ENCODE peak calls at places on chromosomes 2 and 18, in four cellular contexts. F is uterus, T is fibroblast of villous mesenchyme, J is GM23338. A is an unnamed sample.

GRCh38 chr2:38106420-38107182 is 30.6 kb upstream of the CYP1B1 start:
- DNase-seq in F (no peak), T (peak), J (peak), A (peak)

GRCh38 chr2:121044412-121044811 is 240.6 kb downstream of the TFCP2L1 start:
- DNase-seq in J (peak), T (no peak), F (no peak), A (no peak)

GRCh38 chr2:8502316-8502715 is 179.5 kb upstream of the ID2 start:
- DNase-seq in T (no peak), J (no peak), F (no peak), A (no peak)

GRCh38 chr2:159758239-159758638 is 39.8 kb downstream of the CD302 start:
- DNase-seq in F (no peak), T (peak), J (no peak), A (no peak)

GRCh38 chr2:213021971-213022899 is 129.2 kb downstream of the IKZF2 start:
- DNase-seq in J (no peak), F (no peak), T (peak), A (peak)

GRCh38 chr18:51461956-51462355 is 264.5 kb upstream of the MEX3C start:
- DNase-seq in T (peak), F (no peak), J (no peak), A (peak)

GRCh38 chr2:215002500-215002899 is 135.9 kb downstream of the ABCA12 start:
- DNase-seq in T (peak), J (peak), F (no peak), A (peak)

GRCh38 chr2:200308421-200309295 is 2.2 kb downstream of the SPATS2L start:
- DNase-seq in T (peak), J (peak), F (no peak), A (peak)

GRCh38 chr2:60867848-60868247 is 13.5 kb upstream of the REL start:
- DNase-seq in F (no peak), T (no peak), J (no peak), A (no peak)

GRCh38 chr2:36373149-36373880 is 17.7 kb downstream of the CRIM1 start:
- DNase-seq in T (peak), F (no peak), J (no peak), A (peak)

GRCh38 chr2:39094717-39095363 is 26.0 kb downstream of the SOS1 start:
- DNase-seq in F (no peak), J (no peak), T (peak), A (peak)

GRCh38 chr2:69616755-69617154 is 26.8 kb downstream of the AAK1 start:
- DNase-seq in J (no peak), F (no peak), T (no peak), A (no peak)

GRCh38 chr18:67290421-67290820 is 226.1 kb downstream of the DSEL start:
- DNase-seq in F (no peak), J (no peak), T (no peak), A (no peak)

GRCh38 chr2:238791345-238791744 is 56.5 kb upstream of the TWIST2 start:
- DNase-seq in J (no peak), F (no peak), T (peak), A (no peak)

GRCh38 chr2:37324786-37325624 is at the start of gene PRKD3:
- DNase-seq in J (peak), F (peak), T (peak), A (peak)

GRCh38 chr18:13836559-13836958 is 12.6 kb downstream of the MC5R start:
- DNase-seq in T (no peak), J (no peak), F (no peak), A (no peak)

GRCh38 chr2:225399509-225399908 is at the start of gene NYAP2:
- DNase-seq in F (no peak), J (no peak), T (no peak), A (no peak)

GRCh38 chr2:70385966-70386595 is 84.2 kb upstream of the FAM136A start:
- DNase-seq in F (no peak), J (peak), T (no peak), A (no peak)

GRCh38 chr2:173898178-173898668 is 67.0 kb downstream of the SP3 start:
- DNase-seq in J (no peak), T (peak), F (no peak), A (no peak)

GRCh38 chr2:219207884-219208740 is 1.5 kb downstream of the ZFAND2B start:
- DNase-seq in F (no peak), T (peak), J (no peak), A (peak)

GRCh38 chr2:126655500-126656310 is at the start of gene GYPC:
- DNase-seq in F (peak), T (peak), J (peak), A (peak)

GRCh38 chr18:26021061-26021754 is 69.2 kb downstream of the SS18 start:
- DNase-seq in F (no peak), T (no peak), J (no peak), A (no peak)

GRCh38 chr2:219844756-219845155 is 217.3 kb downstream of the SLC4A3 start:
- DNase-seq in F (no peak), T (no peak), J (no peak), A (no peak)

GRCh38 chr2:173754837-173755236 is 210.3 kb downstream of the SP3 start:
- DNase-seq in J (no peak), T (no peak), F (no peak), A (no peak)

GRCh38 chr2:148503511-148503910 is 141.0 kb upstream of the EPC2 start:
- DNase-seq in F (no peak), T (no peak), J (no peak), A (no peak)

GRCh38 chr18:31610841-31611240 is 19.2 kb downstream of the TTR start:
- DNase-seq in T (peak), F (no peak), J (peak), A (peak)

GRCh38 chr18:61129001-61129400 is 204.2 kb upstream of the CDH20 start:
- DNase-seq in J (no peak), F (no peak), T (no peak), A (no peak)

GRCh38 chr2:53104263-53104662 is 663.3 kb upstream of the CHAC2 start:
- DNase-seq in J (peak), F (no peak), T (peak), A (peak)

GRCh38 chr2:18440141-18440605 is 120.3 kb downstream of the RDH14 start:
- DNase-seq in F (peak), J (no peak), T (peak), A (peak)

GRCh38 chr2:236573066-236573929 is 3.7 kb downstream of the ACKR3 start:
- DNase-seq in T (no peak), J (no peak), F (no peak), A (no peak)

GRCh38 chr2:236575501-236575900 is 5.9 kb downstream of the ACKR3 start:
- DNase-seq in F (no peak), J (no peak), T (no peak), A (no peak)

GRCh38 chr2:236576053-236576452 is 6.4 kb downstream of the ACKR3 start:
- DNase-seq in F (no peak), J (peak), T (peak), A (no peak)

GRCh38 chr2:236574000-236574399 is 4.4 kb downstream of the ACKR3 start:
- DNase-seq in J (no peak), F (no peak), T (no peak), A (no peak)

DNA sequence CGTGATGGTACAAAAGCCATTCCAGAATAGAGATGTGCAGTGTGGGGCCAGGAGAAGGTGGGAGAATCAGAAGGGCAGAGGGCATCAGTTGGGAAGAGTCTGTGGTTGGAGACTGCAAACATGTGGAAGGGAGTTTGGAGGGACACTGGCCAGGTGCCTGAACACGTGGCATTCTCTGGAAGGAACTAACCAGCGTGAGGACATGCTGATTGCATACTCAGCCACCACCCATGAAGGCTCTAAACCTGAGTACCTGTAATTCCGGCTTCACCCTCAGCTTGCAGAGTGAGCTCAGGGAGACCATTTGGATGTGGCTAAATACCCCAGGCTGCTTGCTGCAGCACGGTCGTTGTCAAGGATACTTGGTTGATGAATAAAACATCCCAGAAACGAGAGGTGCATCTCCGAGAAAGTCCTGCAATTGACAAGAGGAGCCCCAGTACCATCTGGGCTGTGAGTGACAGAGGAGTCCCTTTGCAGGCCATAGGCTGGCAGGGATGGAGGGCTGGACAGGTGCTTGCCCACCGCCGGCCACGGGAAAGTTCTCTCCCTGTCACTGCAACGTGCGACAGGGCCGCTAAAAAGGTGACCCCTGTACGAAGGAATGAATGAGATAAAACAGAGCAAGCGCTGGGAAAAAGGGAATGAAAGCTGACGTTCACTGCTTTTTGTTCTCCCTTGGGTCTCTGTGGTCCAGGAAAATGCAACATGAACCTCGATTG is 5.0 kb downstream of the ACKR3 start:
- DNase-seq in F (no peak), T (no peak), J (no peak), A (no peak)
- H3K4me3 ChIP-seq in F (no peak), T (no peak), J (no peak), A (no peak)

DNA sequence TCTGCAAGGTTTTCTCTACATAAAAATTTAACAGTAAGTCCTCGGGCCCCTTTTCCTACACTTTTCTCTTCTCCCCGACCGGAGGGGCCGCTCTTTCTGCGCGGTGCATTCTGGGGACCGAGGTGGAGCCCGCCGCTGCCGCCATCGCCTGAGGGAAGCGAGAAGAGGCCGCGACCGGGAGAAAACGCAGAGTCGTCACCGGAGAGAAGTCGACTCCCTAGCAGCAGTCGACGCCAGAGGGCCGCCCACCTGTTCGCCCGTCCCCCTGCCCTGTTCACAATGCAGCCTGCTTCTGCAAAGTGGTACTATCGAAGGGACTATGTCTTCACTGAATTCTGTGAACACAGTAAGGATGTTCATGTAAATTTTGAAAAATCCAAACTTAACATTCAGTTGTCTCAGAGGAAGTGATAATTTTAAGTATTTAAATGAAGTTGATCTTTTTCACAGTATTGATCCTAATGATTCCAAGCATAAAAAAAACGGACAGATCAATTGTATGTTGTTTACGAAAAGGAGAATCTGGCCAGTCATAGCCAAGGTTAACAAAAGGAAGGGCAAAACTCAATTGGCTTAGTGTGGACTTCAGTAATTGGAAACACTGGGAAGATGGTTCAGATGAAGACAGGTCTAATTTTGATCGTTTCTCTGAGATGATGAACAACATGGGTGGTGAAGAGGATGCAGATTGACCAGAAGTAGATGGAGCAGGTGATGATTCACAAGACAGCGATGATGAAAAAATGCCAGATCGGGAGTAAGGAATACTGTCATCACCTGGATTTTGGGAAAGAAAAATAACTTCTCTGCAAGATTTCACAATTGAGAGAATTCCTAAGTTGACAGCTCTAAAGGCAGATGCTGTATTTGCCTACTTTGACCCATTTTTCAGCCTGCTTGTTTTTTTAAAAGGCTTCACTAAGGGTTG is 55.8 kb downstream of the ASXL2 start:
- DNase-seq in T (no peak), J (peak), F (peak), A (peak)
- TF ChIP-seq CTCF in T (no peak), J (peak), F (no peak), A (no peak)

DNA sequence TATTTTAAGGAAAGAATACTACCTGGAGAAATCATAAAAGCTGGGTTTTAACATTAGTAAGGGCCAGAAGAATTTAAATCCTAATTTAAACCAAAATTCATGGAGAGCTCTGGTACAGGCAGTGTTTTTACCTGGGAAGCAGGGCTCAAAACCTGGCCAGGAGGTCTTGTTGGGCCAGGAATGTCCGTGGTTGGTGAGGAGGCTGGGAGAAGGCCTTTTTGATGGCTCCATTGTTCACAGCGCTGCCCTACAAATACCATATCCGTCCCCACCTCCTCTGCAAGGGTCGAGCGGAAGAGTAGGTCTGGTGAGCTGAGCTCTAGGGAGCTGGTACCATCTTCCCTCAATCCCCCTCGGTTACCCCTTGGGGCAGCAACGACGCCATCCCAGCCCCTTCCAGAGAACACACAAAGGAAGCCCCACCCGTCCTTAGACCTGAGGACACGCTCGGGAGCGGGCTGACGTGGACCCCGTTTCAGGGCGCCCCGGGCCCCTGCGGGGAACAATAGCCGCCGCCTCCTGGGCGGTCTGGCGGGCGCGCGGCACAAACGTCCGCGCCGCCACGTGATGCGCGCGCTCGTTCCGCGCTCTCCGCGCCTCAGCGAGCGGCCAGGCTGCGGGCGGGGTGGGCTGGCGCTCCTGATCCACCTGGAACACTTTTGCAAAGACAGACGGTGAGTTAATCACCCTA is 10.7 kb upstream of the HOXD1 start:
- DNase-seq in J (peak), F (no peak), T (no peak), A (no peak)
- H3K4me3 ChIP-seq in J (peak), F (peak), T (peak), A (peak)

GRCh38 chr18:49858309-49859005 is 45.1 kb upstream of the ACAA2 start:
- DNase-seq in F (peak), J (peak), T (peak), A (peak)

GRCh38 chr18:49855711-49856110 is 42.4 kb upstream of the ACAA2 start:
- DNase-seq in J (no peak), F (no peak), T (no peak), A (no peak)

GRCh38 chr18:49856531-49856930 is 43.2 kb upstream of the ACAA2 start:
- DNase-seq in T (no peak), F (no peak), J (no peak), A (no peak)

GRCh38 chr18:49859006-49859359 is 45.6 kb upstream of the ACAA2 start:
- DNase-seq in F (no peak), T (no peak), J (peak), A (no peak)

GRCh38 chr18:49857708-49858107 is 44.4 kb upstream of the ACAA2 start:
- DNase-seq in F (no peak), J (peak), T (no peak), A (no peak)
- TF ChIP-seq CTCF in F (no peak), J (peak), T (peak), A (peak)

DNA sequence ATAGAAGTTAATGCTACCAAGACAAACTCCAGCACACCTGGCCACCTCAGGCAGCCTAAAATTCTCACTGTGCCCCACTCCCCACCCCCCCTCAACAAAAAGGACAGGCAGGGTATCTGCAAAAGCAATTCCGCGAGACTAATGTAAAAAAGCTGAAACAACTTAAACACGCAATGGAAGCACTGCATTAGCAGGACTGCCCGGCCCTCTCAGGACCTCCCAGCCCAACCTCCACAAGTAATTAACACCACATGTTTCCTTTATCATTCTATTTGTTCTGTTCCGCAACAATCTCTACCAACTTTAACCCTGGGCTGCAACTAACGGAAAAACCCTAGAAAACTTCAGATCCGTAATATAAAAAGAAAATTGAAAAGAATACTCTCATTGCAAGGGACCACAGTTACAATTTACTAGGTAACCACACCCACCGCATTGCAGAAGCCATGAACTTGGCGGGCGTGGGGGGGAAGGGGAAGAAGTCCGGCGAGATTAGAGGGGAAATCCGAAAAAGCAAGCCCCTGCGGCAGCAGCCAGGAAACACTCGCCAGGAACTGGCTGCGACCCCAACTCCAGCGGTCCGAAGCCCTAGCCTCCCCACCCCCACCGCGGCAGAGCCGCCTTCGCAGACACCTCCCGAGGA is 1.3 kb downstream of the EPB41L3 start:
- DNase-seq in F (no peak), T (no peak), J (peak), A (peak)
- H3K4me3 ChIP-seq in F (peak), T (no peak), J (peak), A (peak)

GRCh38 chr18:49234984-49235383 is 225.5 kb downstream of the DYM start:
- DNase-seq in T (no peak), J (no peak), F (no peak), A (no peak)

GRCh38 chr18:49241852-49242251 is 218.6 kb downstream of the DYM start:
- DNase-seq in J (no peak), T (peak), F (no peak), A (peak)

GRCh38 chr18:49237031-49237430 is 223.4 kb downstream of the DYM start:
- DNase-seq in T (no peak), J (no peak), F (no peak), A (no peak)

GRCh38 chr18:49243391-49243790 is 217.1 kb downstream of the DYM start:
- DNase-seq in T (no peak), J (no peak), F (no peak), A (no peak)

GRCh38 chr18:49238433-49239042 is 221.9 kb downstream of the DYM start:
- DNase-seq in T (peak), J (peak), F (no peak), A (peak)
- TF ChIP-seq CTCF in T (peak), J (peak), F (peak), A (peak)

DNA sequence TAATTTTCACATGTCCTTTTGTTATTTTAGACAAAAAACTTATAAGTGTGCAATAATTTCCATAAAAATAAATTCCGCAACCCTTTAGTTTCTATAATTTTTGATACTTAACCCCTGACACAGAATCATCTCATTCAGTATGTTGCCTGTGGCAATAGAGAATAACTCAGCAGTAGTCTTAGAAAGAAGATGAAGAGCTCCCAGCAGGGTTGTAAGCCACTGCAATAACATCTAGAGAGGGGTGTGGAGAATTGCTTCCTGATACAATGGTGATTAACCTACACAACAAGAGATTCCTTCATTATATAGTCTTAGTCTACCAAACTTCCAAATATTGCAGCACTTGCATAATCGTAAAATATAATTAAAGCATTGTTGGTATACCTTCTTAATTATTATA is 118.9 kb downstream of the TMX3 start:
- DNase-seq in F (no peak), J (no peak), T (no peak), A (no peak)
- H3K4me3 ChIP-seq in F (no peak), J (no peak), T (no peak), A (no peak)

GRCh38 chr18:8786766-8787670 is 81.7 kb downstream of the MTCL1 start:
- DNase-seq in J (no peak), T (no peak), F (no peak), A (no peak)
- TF ChIP-seq CTCF in J (no peak), T (no peak), F (no peak), A (no peak)

DNA sequence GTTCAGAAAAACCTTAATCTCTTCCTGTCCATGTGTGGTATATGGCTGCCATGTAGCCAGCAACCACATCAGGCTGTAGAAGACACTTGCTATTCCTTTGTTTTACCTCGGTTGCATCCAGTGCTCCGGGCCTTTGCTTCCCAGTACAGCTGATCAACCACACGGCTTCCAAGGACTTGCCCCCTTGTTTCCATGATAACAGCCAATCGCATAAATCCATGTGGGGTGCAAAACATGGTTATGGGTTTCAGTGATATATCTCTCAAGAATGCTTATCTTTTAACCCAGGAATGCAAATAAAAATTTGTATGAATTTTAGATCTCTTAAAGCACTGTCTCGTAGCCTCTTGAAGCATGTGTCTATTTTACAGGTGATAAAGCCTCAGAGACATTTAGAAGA is 118.3 kb downstream of the MGAT5 start:
- DNase-seq in J (no peak), T (peak), F (no peak), A (peak)
- H3K4me3 ChIP-seq in J (no peak), T (no peak), F (no peak), A (no peak)

GRCh38 chr2:20190862-20191713 is 33.8 kb downstream of the SDC1 start:
- DNase-seq in J (peak), T (no peak), F (no peak), A (no peak)
- TF ChIP-seq CTCF in J (peak), T (no peak), F (no peak), A (no peak)

A was measured in astrocyte of the spinal cord.